ENCODE peak calls at places on chromosomes 11 and 22, in nine cellular contexts. G, V, P, H, O, D, C, A and I are unnamed samples.

GRCh38 chr11:20337526-20338154 is 25.9 kb upstream of the HTATIP2 start:
- DNase-seq in G (no peak), V (no peak), P (no peak), H (no peak), O (no peak), D (no peak), C (no peak), A (no peak), I (no peak)

GRCh38 chr11:16226245-16226644 is 130.1 kb downstream of the SOX6 start:
- DNase-seq in G (peak; percentile 55), V (peak; percentile 30), P (no peak), H (peak; percentile 19), O (no peak), D (no peak), C (no peak), A (no peak), I (no peak)

GRCh38 chr11:116101737-116102275 is 597.6 kb upstream of the CADM1 start:
- DNase-seq in G (no peak), V (no peak), P (no peak), H (no peak), O (no peak), D (no peak), C (no peak), A (no peak), I (no peak)

GRCh38 chr11:119341222-119342022 is 739 bp upstream of the C1QTNF5 start:
- DNase-seq in G (peak; percentile 43), V (no peak), P (no peak), H (no peak), O (no peak), D (no peak), C (no peak), A (no peak), I (peak; percentile 60)

GRCh38 chr22:35023692-35024363 is 42.1 kb upstream of the ISX start:
- DNase-seq in G (peak; percentile 76), V (peak; percentile 73), P (peak; percentile 4), H (no peak), O (peak; percentile 83), D (no peak), C (no peak), A (peak; percentile 79), I (peak; percentile 58)

GRCh38 chr11:67266424-67267187 is at the start of gene GRK2:
- DNase-seq in G (peak; percentile 75), V (peak; percentile 53), P (peak; percentile 51), H (no peak), O (no peak), D (no peak), C (no peak), A (no peak), I (peak; percentile 75)

GRCh38 chr11:6233984-6234313 is 487 bp downstream of the FHIP1B start:
- DNase-seq in G (no peak), V (no peak), P (no peak), H (no peak), O (no peak), D (no peak), C (no peak), A (no peak), I (peak; percentile 72)

GRCh38 chr22:33889748-33890147 is 30.5 kb downstream of the LARGE1 start:
- DNase-seq in G (no peak), V (no peak), P (no peak), H (no peak), O (no peak), D (no peak), C (no peak), A (no peak), I (no peak)

DNA sequence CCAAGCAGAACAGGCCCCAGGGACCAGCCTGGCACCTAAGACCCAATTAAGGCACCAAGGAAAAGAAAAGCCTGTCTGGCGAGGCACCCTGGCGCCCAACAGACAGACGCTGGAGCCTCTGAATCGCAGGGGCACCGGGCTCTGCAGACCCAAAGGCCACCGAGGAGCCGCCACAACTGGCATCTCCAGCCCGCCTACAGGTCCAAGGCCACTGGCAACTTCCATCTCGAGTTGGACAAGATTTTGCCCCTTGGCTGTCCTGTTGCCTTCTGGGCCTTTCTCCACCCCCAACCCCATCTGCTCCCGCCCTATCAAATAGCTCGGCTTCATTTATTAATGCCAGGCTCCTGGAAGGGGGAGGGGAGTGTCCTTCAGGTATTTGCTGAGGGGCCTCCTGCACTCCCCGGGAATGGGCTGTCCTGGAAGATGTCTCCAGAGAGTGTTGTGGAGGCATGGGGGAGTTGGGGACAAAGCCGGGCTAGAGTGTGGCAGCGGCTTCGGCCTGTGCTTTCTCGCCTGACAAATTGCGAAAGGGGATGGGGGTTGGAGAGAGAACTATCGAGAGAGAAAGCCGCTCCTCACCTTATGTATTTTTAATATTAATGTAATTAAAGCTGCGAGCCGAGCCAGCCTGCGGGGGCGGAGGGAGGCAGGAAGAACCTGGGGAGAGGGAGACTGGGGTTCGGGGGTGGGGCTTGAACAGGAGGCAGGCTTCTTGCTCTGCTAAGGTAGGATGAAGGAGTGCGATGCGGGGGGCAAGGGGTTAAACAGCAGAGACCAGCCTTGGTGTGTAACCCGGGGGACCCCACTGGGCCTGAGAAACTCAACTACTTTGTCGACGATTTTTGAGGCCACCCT is 2.0 kb downstream of the DSCAML1 start:
- DNase-seq in G (no peak), V (no peak), P (no peak), H (no peak), O (no peak), D (no peak), C (no peak), A (no peak), I (no peak)
- H3K27me3 ChIP-seq in G (peaks cover 50% of the 10 kb centered on the region), V (peaks cover 47% of the 10 kb centered on the region), P (peaks cover 24% of the 10 kb centered on the region), H (peaks cover 45% of the 10 kb centered on the region), O (peaks cover 33% of the 10 kb centered on the region), D (peaks cover 42% of the 10 kb centered on the region), C (peaks cover 42% of the 10 kb centered on the region), A (peaks cover 67% of the 10 kb centered on the region), I (no peaks in the 10 kb centered on the region)

GRCh38 chr11:32411937-32412615 is 23.3 kb downstream of the WT1 start:
- DNase-seq in G (no peak), V (no peak), P (no peak), H (no peak), O (no peak), D (no peak), C (no peak), A (no peak), I (no peak)

GRCh38 chr11:32418836-32419235 is 16.5 kb downstream of the WT1 start:
- DNase-seq in G (no peak), V (no peak), P (no peak), H (no peak), O (no peak), D (no peak), C (no peak), A (no peak), I (no peak)

GRCh38 chr11:32420139-32420538 is 15.2 kb downstream of the WT1 start:
- DNase-seq in G (no peak), V (no peak), P (no peak), H (no peak), O (no peak), D (no peak), C (no peak), A (no peak), I (no peak)

GRCh38 chr11:32414925-32415324 is 20.4 kb downstream of the WT1 start:
- DNase-seq in G (no peak), V (no peak), P (no peak), H (no peak), O (no peak), D (no peak), C (no peak), A (no peak), I (no peak)

DNA sequence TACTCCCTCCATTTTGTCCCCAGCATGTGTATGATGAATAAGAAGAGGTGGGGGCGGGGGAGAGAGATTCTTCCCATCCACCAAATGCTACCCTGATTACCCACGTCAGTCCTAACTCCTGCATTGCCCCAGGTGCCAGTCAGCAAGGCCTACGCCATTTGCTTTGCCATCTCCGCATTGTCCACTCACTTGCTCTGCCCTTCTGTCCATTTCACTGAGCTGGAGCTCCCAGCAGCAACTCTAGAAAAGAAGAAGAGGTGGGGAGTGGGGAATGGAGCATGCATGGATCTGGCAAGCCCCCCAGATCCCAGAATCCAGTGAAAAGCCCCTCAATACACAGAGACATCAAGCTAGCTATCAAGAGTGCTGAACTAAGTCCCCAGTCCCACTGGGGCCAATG is 19.0 kb downstream of the WT1 start:
- DNase-seq in G (no peak), V (no peak), P (no peak), H (no peak), O (no peak), D (no peak), C (no peak), A (no peak), I (no peak)
- H3K27me3 ChIP-seq in G (peaks cover 8% of the 10 kb centered on the region), V (no peaks in the 10 kb centered on the region), P (peaks cover 3% of the 10 kb centered on the region), H (no peaks in the 10 kb centered on the region), O (no peaks in the 10 kb centered on the region), D (no peaks in the 10 kb centered on the region), C (peaks cover 7% of the 10 kb centered on the region), A (peaks cover 20% of the 10 kb centered on the region), I (peaks cover 1% of the 10 kb centered on the region)

GRCh38 chr11:19279455-19279854 is 38.7 kb upstream of the E2F8 start:
- DNase-seq in G (no peak), V (no peak), P (no peak), H (no peak), O (peak; percentile 37), D (peak; percentile 10), C (no peak), A (no peak), I (no peak)

GRCh38 chr11:19281041-19281440 is 40.3 kb upstream of the E2F8 start:
- DNase-seq in G (no peak), V (no peak), P (no peak), H (no peak), O (no peak), D (peak; percentile 68), C (no peak), A (no peak), I (no peak)

GRCh38 chr11:19276859-19277808 is 36.4 kb upstream of the E2F8 start:
- DNase-seq in G (no peak), V (no peak), P (no peak), H (no peak), O (no peak), D (no peak), C (no peak), A (no peak), I (no peak)

GRCh38 chr11:19275496-19275895 is 34.8 kb upstream of the E2F8 start:
- DNase-seq in G (no peak), V (no peak), P (no peak), H (no peak), O (no peak), D (no peak), C (no peak), A (no peak), I (no peak)
- H3K27me3 ChIP-seq in G (no peaks in the 10 kb centered on the region), V (no peaks in the 10 kb centered on the region), P (no peaks in the 10 kb centered on the region), H (no peaks in the 10 kb centered on the region), O (no peaks in the 10 kb centered on the region), D (no peaks in the 10 kb centered on the region), C (peaks cover 13% of the 10 kb centered on the region), A (no peaks in the 10 kb centered on the region), I (no peaks in the 10 kb centered on the region)

GRCh38 chr11:32432565-32433248 is 2.6 kb downstream of the WT1 start:
- DNase-seq in G (no peak), V (no peak), P (no peak), H (no peak), O (no peak), D (no peak), C (no peak), A (no peak), I (no peak)

GRCh38 chr11:32430586-32431357 is 4.6 kb downstream of the WT1 start:
- DNase-seq in G (no peak), V (no peak), P (no peak), H (no peak), O (no peak), D (no peak), C (no peak), A (no peak), I (no peak)

GRCh38 chr11:32429477-32429876 is 5.9 kb downstream of the WT1 start:
- DNase-seq in G (no peak), V (no peak), P (no peak), H (no peak), O (no peak), D (no peak), C (no peak), A (no peak), I (no peak)

GRCh38 chr11:32433249-32434115 is 1.9 kb downstream of the WT1 start:
- DNase-seq in G (no peak), V (no peak), P (no peak), H (no peak), O (no peak), D (no peak), C (no peak), A (no peak), I (no peak)

GRCh38 chr11:32431657-32432056 is 3.7 kb downstream of the WT1 start:
- DNase-seq in G (no peak), V (no peak), P (no peak), H (no peak), O (no peak), D (no peak), C (no peak), A (no peak), I (no peak)
- H3K27me3 ChIP-seq in G (peaks cover 99% of the 10 kb centered on the region), V (peaks cover 89% of the 10 kb centered on the region), P (peaks cover 18% of the 10 kb centered on the region), H (peaks cover 91% of the 10 kb centered on the region), O (peaks cover 98% of the 10 kb centered on the region), D (peaks cover 13% of the 10 kb centered on the region), C (peaks cover 92% of the 10 kb centered on the region), A (peaks cover 100% of the 10 kb centered on the region), I (no peaks in the 10 kb centered on the region)